ENCODE peak calls at places on chromosome 15, in ten cellular contexts. One of them, this sample, is unnamed.

GRCh38 chr15:69468241-69469121 is 15.9 kb downstream of the RPLP1 start:
- DNase-seq in fibroblast of lung: peak
- DNase-seq in GM20000: no peak
- DNase-seq in HS-5: no peak
- DNase-seq in ureter: peak
- DNase-seq in mucosa of gallbladder: peak
- DNase-seq in type B pancreatic cell: no peak
- DNase-seq in tibial nerve: no peak
- DNase-seq in T1000: peak
- DNase-seq in Calu3: peak
- DNase-seq in this sample: peak

GRCh38 chr15:85727068-85727467 is 67.7 kb downstream of the KLHL25 start:
- DNase-seq in fibroblast of lung: peak
- DNase-seq in GM20000: no peak
- DNase-seq in HS-5: no peak
- DNase-seq in ureter: no peak
- DNase-seq in mucosa of gallbladder: no peak
- DNase-seq in type B pancreatic cell: no peak
- DNase-seq in tibial nerve: peak
- DNase-seq in T1000: no peak
- DNase-seq in Calu3: no peak
- DNase-seq in this sample: no peak

GRCh38 chr15:28786521-28786920 is 61.9 kb downstream of the GOLGA6L7 start:
- DNase-seq in fibroblast of lung: peak
- DNase-seq in GM20000: no peak
- DNase-seq in HS-5: peak
- DNase-seq in ureter: no peak
- DNase-seq in mucosa of gallbladder: no peak
- DNase-seq in type B pancreatic cell: no peak
- DNase-seq in tibial nerve: no peak
- DNase-seq in T1000: no peak
- DNase-seq in Calu3: no peak
- DNase-seq in this sample: no peak

GRCh38 chr15:58805095-58805494 is 34.0 kb downstream of the MINDY2 start:
- DNase-seq in fibroblast of lung: no peak
- DNase-seq in GM20000: no peak
- DNase-seq in HS-5: no peak
- DNase-seq in ureter: no peak
- DNase-seq in mucosa of gallbladder: no peak
- DNase-seq in type B pancreatic cell: no peak
- DNase-seq in tibial nerve: no peak
- DNase-seq in T1000: no peak
- DNase-seq in Calu3: no peak
- DNase-seq in this sample: no peak

GRCh38 chr15:65870889-65871533 is 1.7 kb downstream of the RAB11A start:
- DNase-seq in fibroblast of lung: peak
- DNase-seq in GM20000: peak
- DNase-seq in HS-5: no peak
- DNase-seq in ureter: no peak
- DNase-seq in mucosa of gallbladder: no peak
- DNase-seq in type B pancreatic cell: no peak
- DNase-seq in tibial nerve: no peak
- DNase-seq in T1000: no peak
- DNase-seq in Calu3: peak
- DNase-seq in this sample: no peak

GRCh38 chr15:36358094-36358961 is 221.1 kb upstream of the CDIN1 start:
- DNase-seq in fibroblast of lung: peak
- DNase-seq in GM20000: no peak
- DNase-seq in HS-5: peak
- DNase-seq in ureter: no peak
- DNase-seq in mucosa of gallbladder: no peak
- DNase-seq in type B pancreatic cell: no peak
- DNase-seq in tibial nerve: no peak
- DNase-seq in T1000: peak
- DNase-seq in Calu3: no peak
- DNase-seq in this sample: no peak

GRCh38 chr15:90388462-90389182 is 580 bp downstream of the IQGAP1 start:
- DNase-seq in fibroblast of lung: peak
- DNase-seq in GM20000: peak
- DNase-seq in HS-5: no peak
- DNase-seq in ureter: peak
- DNase-seq in mucosa of gallbladder: peak
- DNase-seq in type B pancreatic cell: peak
- DNase-seq in tibial nerve: peak
- DNase-seq in T1000: peak
- DNase-seq in Calu3: peak
- DNase-seq in this sample: peak

GRCh38 chr15:74584779-74585178 is 30.9 kb upstream of the CLK3 start:
- DNase-seq in fibroblast of lung: no peak
- DNase-seq in GM20000: no peak
- DNase-seq in HS-5: no peak
- DNase-seq in ureter: no peak
- DNase-seq in mucosa of gallbladder: no peak
- DNase-seq in type B pancreatic cell: no peak
- DNase-seq in tibial nerve: no peak
- DNase-seq in T1000: no peak
- DNase-seq in Calu3: no peak
- DNase-seq in this sample: no peak

GRCh38 chr15:37756407-37756806 is 178.0 kb upstream of the TMCO5A start:
- DNase-seq in fibroblast of lung: no peak
- DNase-seq in GM20000: no peak
- DNase-seq in HS-5: no peak
- DNase-seq in ureter: no peak
- DNase-seq in mucosa of gallbladder: no peak
- DNase-seq in type B pancreatic cell: no peak
- DNase-seq in tibial nerve: no peak
- DNase-seq in T1000: no peak
- DNase-seq in Calu3: no peak
- DNase-seq in this sample: no peak

GRCh38 chr15:40307421-40308165 is at the start of gene PLCB2:
- DNase-seq in fibroblast of lung: no peak
- DNase-seq in GM20000: peak
- DNase-seq in HS-5: no peak
- DNase-seq in ureter: peak
- DNase-seq in mucosa of gallbladder: peak
- DNase-seq in type B pancreatic cell: no peak
- DNase-seq in tibial nerve: no peak
- DNase-seq in T1000: no peak
- DNase-seq in Calu3: peak
- DNase-seq in this sample: no peak

GRCh38 chr15:48177383-48177874 is 666 bp downstream of the MYEF2 start:
- DNase-seq in fibroblast of lung: peak
- DNase-seq in GM20000: peak
- DNase-seq in HS-5: peak
- DNase-seq in ureter: no peak
- DNase-seq in mucosa of gallbladder: no peak
- DNase-seq in type B pancreatic cell: no peak
- DNase-seq in tibial nerve: no peak
- DNase-seq in T1000: no peak
- DNase-seq in Calu3: no peak
- DNase-seq in this sample: no peak

GRCh38 chr15:27679203-27679602 is 419.9 kb downstream of the OCA2 start:
- DNase-seq in fibroblast of lung: no peak
- DNase-seq in GM20000: no peak
- DNase-seq in HS-5: no peak
- DNase-seq in ureter: no peak
- DNase-seq in mucosa of gallbladder: no peak
- DNase-seq in type B pancreatic cell: no peak
- DNase-seq in tibial nerve: no peak
- DNase-seq in T1000: no peak
- DNase-seq in Calu3: no peak
- DNase-seq in this sample: no peak

GRCh38 chr15:41585140-41586047 is 26.4 kb downstream of the TYRO3 start:
- DNase-seq in fibroblast of lung: peak
- DNase-seq in GM20000: no peak
- DNase-seq in HS-5: peak
- DNase-seq in ureter: no peak
- DNase-seq in mucosa of gallbladder: peak
- DNase-seq in type B pancreatic cell: no peak
- DNase-seq in tibial nerve: no peak
- DNase-seq in T1000: peak
- DNase-seq in Calu3: peak
- DNase-seq in this sample: no peak

GRCh38 chr15:31347067-31347975 is 20.7 kb downstream of the KLF13 start:
- DNase-seq in fibroblast of lung: no peak
- DNase-seq in GM20000: no peak
- DNase-seq in HS-5: no peak
- DNase-seq in ureter: no peak
- DNase-seq in mucosa of gallbladder: no peak
- DNase-seq in type B pancreatic cell: no peak
- DNase-seq in tibial nerve: no peak
- DNase-seq in T1000: no peak
- DNase-seq in Calu3: no peak
- DNase-seq in this sample: no peak

GRCh38 chr15:25737218-25737643 is 125.9 kb downstream of the ATP10A start:
- DNase-seq in fibroblast of lung: peak
- DNase-seq in GM20000: no peak
- DNase-seq in HS-5: no peak
- DNase-seq in ureter: no peak
- DNase-seq in mucosa of gallbladder: peak
- DNase-seq in type B pancreatic cell: no peak
- DNase-seq in tibial nerve: peak
- DNase-seq in T1000: no peak
- DNase-seq in Calu3: no peak
- DNase-seq in this sample: peak

GRCh38 chr15:76439542-76439941 is 103.0 kb downstream of the ISL2 start:
- DNase-seq in fibroblast of lung: no peak
- DNase-seq in GM20000: no peak
- DNase-seq in HS-5: no peak
- DNase-seq in ureter: no peak
- DNase-seq in mucosa of gallbladder: no peak
- DNase-seq in type B pancreatic cell: no peak
- DNase-seq in tibial nerve: no peak
- DNase-seq in T1000: no peak
- DNase-seq in Calu3: no peak
- DNase-seq in this sample: no peak

GRCh38 chr15:21262851-21263400 is 177.4 kb downstream of the POTEB3 start:
- DNase-seq in fibroblast of lung: no peak
- DNase-seq in GM20000: no peak
- DNase-seq in HS-5: no peak
- DNase-seq in ureter: no peak
- DNase-seq in mucosa of gallbladder: no peak
- DNase-seq in type B pancreatic cell: no peak
- DNase-seq in tibial nerve: no peak
- DNase-seq in T1000: no peak
- DNase-seq in Calu3: no peak
- DNase-seq in this sample: no peak

GRCh38 chr15:84099181-84099580 is 136.4 kb upstream of the GOLGA6L4 start:
- DNase-seq in fibroblast of lung: peak
- DNase-seq in GM20000: peak
- DNase-seq in HS-5: no peak
- DNase-seq in ureter: no peak
- DNase-seq in mucosa of gallbladder: peak
- DNase-seq in type B pancreatic cell: no peak
- DNase-seq in tibial nerve: no peak
- DNase-seq in T1000: no peak
- DNase-seq in Calu3: peak
- DNase-seq in this sample: no peak